ENCODE peak calls at places on chromosomes 16 and 17, in six cellular contexts. S, B, W, R, E and C are unnamed samples.

GRCh38 chr17:83062011-83062817 is 17.2 kb upstream of the METRNL start:
- DNase-seq in S (no peak), B (peak), W (no peak), R (peak), E (no peak), C (no peak)

GRCh38 chr16:84228321-84228838 is 11.4 kb downstream of the KCNG4 start:
- DNase-seq in S (peak), B (peak), W (peak), R (no peak), E (peak), C (peak)

GRCh38 chr17:39608601-39609000 is 881 bp upstream of the NEUROD2 start:
- DNase-seq in S (no peak), B (peak), W (no peak), R (no peak), E (no peak), C (no peak)

GRCh38 chr16:77763994-77764393 is 24.4 kb upstream of the VAT1L start:
- DNase-seq in S (no peak), B (no peak), W (no peak), R (no peak), E (no peak), C (no peak)

GRCh38 chr17:13562271-13562800 is 39.4 kb downstream of the HS3ST3A1 start:
- DNase-seq in S (no peak), B (no peak), W (no peak), R (no peak), E (peak), C (no peak)

GRCh38 chr16:73056911-73057310 is 9.0 kb upstream of the ZFHX3 start:
- DNase-seq in S (no peak), B (peak), W (no peak), R (no peak), E (no peak), C (no peak)

GRCh38 chr17:1031711-1032110 is 34.8 kb downstream of the TIMM22 start:
- DNase-seq in S (no peak), B (peak), W (no peak), R (no peak), E (peak), C (no peak)

GRCh38 chr16:77288222-77288621 is 89.0 kb downstream of the SYCE1L start:
- DNase-seq in S (no peak), B (peak), W (no peak), R (no peak), E (peak), C (no peak)

GRCh38 chr17:77620282-77620681 is 338.2 kb upstream of the TNRC6C start:
- DNase-seq in S (no peak), B (peak), W (no peak), R (no peak), E (no peak), C (no peak)

GRCh38 chr16:20969386-20969785 is 68.8 kb downstream of the LYRM1 start:
- DNase-seq in S (no peak), B (no peak), W (no peak), R (no peak), E (no peak), C (no peak)

GRCh38 chr17:42142371-42142896 is 12.4 kb downstream of the RAB5C start:
- DNase-seq in S (no peak), B (peak), W (no peak), R (no peak), E (peak), C (no peak)